ENCODE peak calls at places on chromosome 21, in four cellular contexts. J, U, L and E are unnamed samples. For H3K4me1, the result is how much of the 10 kb centered on the place peaks cover.

GRCh38 chr21:42291003-42291750 is 24.0 kb downstream of the TFF3 start:
- DNase-seq in U (no peak), J (peak), L (no peak), E (no peak)

GRCh38 chr21:14533555-14534400 is 12.3 kb downstream of the SAMSN1 start:
- DNase-seq in J (no peak), L (no peak), U (peak), E (no peak)

GRCh38 chr21:42191978-42192595 is 26.9 kb upstream of the ABCG1 start:
- DNase-seq in U (no peak), L (no peak), J (no peak), E (no peak)

GRCh38 chr21:45488839-45489479 is 53.3 kb downstream of the SLC19A1 start:
- DNase-seq in U (no peak), J (peak), L (no peak), E (no peak)

GRCh38 chr21:42337830-42338729 is 12.7 kb downstream of the TFF2 start:
- DNase-seq in J (peak), U (peak), L (peak), E (peak)

GRCh38 chr21:28144089-28144488 is 848.6 kb downstream of the LTN1 start:
- DNase-seq in L (no peak), U (no peak), J (no peak), E (no peak)

GRCh38 chr21:26116456-26117011 is 54.0 kb downstream of the APP start:
- DNase-seq in J (no peak), L (peak), U (no peak), E (no peak)

GRCh38 chr21:9758141-9758540 is 763.2 kb upstream of the TPTE start:
- DNase-seq in J (no peak), L (no peak), U (no peak), E (no peak)

GRCh38 chr21:45976666-45977335 is 4.8 kb upstream of the COL6A1 start:
- DNase-seq in J (no peak), U (no peak), L (no peak), E (no peak)

GRCh38 chr21:15164678-15165303 is 100.0 kb upstream of the NRIP1 start:
- DNase-seq in U (peak), J (no peak), L (no peak), E (no peak)

GRCh38 chr21:43812139-43812821 is 22.9 kb downstream of the RRP1 start:
- DNase-seq in U (no peak), J (peak), L (no peak), E (peak)

GRCh38 chr21:43809346-43809799 is 20.0 kb downstream of the RRP1 start:
- DNase-seq in U (no peak), J (peak), L (no peak), E (no peak)

GRCh38 chr21:43811262-43812105 is 22.1 kb downstream of the RRP1 start:
- DNase-seq in J (peak), L (no peak), U (no peak), E (no peak)

GRCh38 chr21:43809853-43810504 is 20.6 kb downstream of the RRP1 start:
- DNase-seq in J (peak), L (no peak), U (no peak), E (no peak)

GRCh38 chr21:43810505-43811261 is 21.3 kb downstream of the RRP1 start:
- DNase-seq in L (peak), J (peak), U (peak), E (peak)
- TF ChIP-seq CTCF in L (peak), J (peak), U (peak), E (peak)

GRCh38 chr21:17462276-17462981 is 50.4 kb upstream of the CXADR start:
- DNase-seq in U (peak), J (no peak), L (peak), E (no peak)
- TF ChIP-seq POLR2A in U (no peak), J (no peak), L (peak), E (no peak)

GRCh38 chr21:33301632-33302002 is 23.2 kb upstream of the IFNAR1 start:
- DNase-seq in J (no peak), L (no peak), U (no peak), E (no peak)
- H3K4me1 ChIP-seq in J (under half), L (under half), U (under half), E (under half)

DNA sequence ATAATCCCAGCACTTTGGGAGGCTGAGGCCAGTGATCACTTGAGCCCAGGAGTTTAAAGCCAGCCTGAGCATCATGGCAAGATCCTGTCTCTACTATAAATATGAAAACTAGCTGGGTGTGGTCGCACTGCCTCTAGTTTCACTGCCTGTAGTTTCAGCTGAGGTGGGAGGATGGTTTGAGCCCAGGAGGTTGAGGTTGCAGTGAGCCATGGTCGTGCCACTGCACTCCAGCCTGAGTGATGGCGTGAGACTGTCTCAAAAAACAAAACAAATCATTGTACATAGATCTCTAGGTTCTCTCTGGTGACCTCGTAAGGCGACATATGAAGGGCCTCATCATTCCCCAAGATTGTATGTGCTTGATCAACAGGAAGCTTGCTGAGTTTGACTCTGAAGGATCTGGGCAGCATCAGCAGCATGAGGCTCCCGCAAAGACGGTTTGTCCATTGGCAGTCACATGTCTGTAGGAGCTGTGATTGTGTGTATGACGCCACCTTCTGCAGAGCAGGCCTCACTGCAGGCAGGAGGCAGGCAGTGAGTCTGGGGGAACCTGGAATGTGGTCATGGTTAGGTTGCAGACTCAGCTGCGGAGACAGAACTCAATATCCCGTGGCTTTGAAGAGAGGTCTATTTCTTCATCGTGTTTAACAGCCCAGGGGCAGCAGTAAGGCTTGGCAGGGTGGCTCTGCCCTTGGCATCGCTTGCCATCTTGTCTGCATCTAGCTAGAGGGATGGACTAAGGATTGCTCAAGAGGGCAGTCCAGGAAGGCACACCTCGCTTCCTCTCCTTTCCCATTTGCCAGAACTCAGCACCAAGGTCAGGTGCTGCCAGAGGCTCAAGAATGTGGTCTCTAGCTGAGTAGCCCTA is 13.9 kb downstream of the ATP5PO start:
- DNase-seq in L (no peak), U (peak), J (no peak), E (no peak)
- TF ChIP-seq CTCF in L (no peak), U (peak), J (peak), E (peak)

GRCh38 chr21:36150192-36150711 is 6.4 kb upstream of the DOP1B start:
- DNase-seq in L (no peak), J (no peak), U (no peak), E (no peak)
- TF ChIP-seq POLR2A in L (no peak), J (peak), U (no peak), E (no peak)

DNA sequence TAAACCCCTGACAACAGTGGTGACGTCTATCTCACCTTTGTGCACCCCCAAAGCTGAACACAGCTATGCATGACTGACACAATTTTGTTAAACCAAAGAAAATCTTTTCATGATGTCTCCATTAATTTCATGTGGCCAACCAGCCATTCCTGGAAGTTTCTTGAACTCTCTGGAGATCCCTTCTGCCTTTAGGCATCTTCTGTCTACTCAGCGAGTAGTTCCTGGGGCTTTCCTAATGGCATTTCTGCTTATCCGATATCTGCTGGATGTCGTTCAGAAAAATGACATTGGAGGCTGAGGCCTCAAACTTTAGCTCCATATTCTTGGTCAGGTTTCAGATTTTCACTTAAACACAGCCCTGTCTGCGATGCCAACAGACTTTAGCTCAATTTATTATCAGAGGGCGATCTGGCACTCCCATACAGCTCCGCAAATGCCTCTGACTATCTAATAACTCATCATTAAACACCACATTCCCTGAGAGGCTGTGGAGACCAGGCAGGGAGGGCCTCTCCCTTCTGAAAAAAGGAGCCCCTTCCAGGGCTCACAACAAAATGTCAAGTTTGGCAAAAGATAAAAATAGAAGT is 46.4 kb upstream of the ETS2 start:
- DNase-seq in J (no peak), L (no peak), U (no peak), E (no peak)
- H3K4me1 ChIP-seq in J (under half), L (under half), U (under half), E (under half)